ENCODE peak calls at places on chromosomes 1 and 21, in seven cellular contexts. O is GM23248, E is OCI-LY7, W is MM.1S, H is SK-N-SH, S is neural progenitor cell, D is GM23338. B is an unnamed sample.

GRCh38 chr1:23889074-23889473 is 21.0 kb upstream of the FUCA1 start:
- DNase-seq in O (no peak), E (peak), W (peak), H (no peak), S (no peak), D (no peak), B (no peak)

GRCh38 chr1:9749361-9749760 is 74.4 kb downstream of the CLSTN1 start:
- DNase-seq in O (no peak), E (no peak), W (no peak), H (no peak), S (no peak), D (no peak), B (no peak)

GRCh38 chr1:46667782-46668760 is at the start of gene ATPAF1:
- DNase-seq in O (peak), E (peak), W (peak), H (peak), S (peak), D (peak), B (peak)

GRCh38 chr1:58849556-58849955 is 65.7 kb upstream of the JUN start:
- DNase-seq in O (no peak), E (no peak), W (no peak), H (no peak), S (no peak), D (no peak), B (no peak)

GRCh38 chr1:176843352-176844297 is 320.9 kb downstream of the ASTN1 start:
- DNase-seq in O (peak), E (peak), W (peak), H (peak), S (peak), D (peak), B (peak)

GRCh38 chr21:33278736-33279135 is 12.6 kb downstream of the IL10RB start:
- DNase-seq in O (peak), E (no peak), W (no peak), H (no peak), S (no peak), D (no peak), B (no peak)

GRCh38 chr1:204511366-204511765 is 4.8 kb upstream of the MDM4 start:
- DNase-seq in O (no peak), E (no peak), W (no peak), H (no peak), S (no peak), D (no peak), B (no peak)

GRCh38 chr21:39319251-39319756 is 5.9 kb upstream of the BRWD1 start:
- DNase-seq in O (peak), E (no peak), W (no peak), H (no peak), S (no peak), D (no peak), B (no peak)

GRCh38 chr1:58881471-58881994 is 97.7 kb upstream of the JUN start:
- DNase-seq in O (peak), E (no peak), W (no peak), H (no peak), S (no peak), D (no peak), B (peak)

GRCh38 chr1:36307601-36308330 is 1.6 kb downstream of the SH3D21 start:
- DNase-seq in O (no peak), E (no peak), W (no peak), H (no peak), S (no peak), D (peak), B (no peak)

GRCh38 chr1:92980732-92981647 is 19.7 kb upstream of the DIPK1A start:
- DNase-seq in O (no peak), E (peak), W (no peak), H (no peak), S (no peak), D (no peak), B (no peak)

GRCh38 chr1:210418863-210419641 is 90.3 kb downstream of the HHAT start:
- DNase-seq in O (no peak), E (no peak), W (no peak), H (no peak), S (peak), D (no peak), B (no peak)

DNA sequence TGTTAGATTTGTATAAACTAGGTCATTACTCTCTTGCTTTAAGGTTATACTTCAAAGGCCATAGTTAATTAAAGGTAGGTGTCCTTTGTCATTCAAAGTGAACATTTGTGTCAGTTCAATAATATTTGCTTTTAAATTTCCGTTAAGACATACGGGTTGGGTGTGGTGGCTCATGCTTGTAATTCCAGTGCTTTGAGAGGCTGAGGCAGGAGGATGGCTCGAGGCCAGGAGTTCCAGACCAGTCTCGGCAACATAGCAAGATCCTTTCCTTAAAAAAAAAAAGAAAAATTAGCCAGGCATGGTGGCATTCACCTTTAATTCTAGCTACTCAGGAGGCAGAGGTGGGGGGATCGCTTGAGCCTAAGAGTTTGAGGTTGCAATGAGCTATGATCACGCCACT is 80.4 kb downstream of the KIF26B start:
- DNase-seq in O (peak), E (no peak), W (no peak), H (no peak), S (no peak), D (no peak), B (no peak)
- TF ChIP-seq EZH2phosphoT487 in O (no peak), E (no peak), W (no peak), H (no peak), S (no peak), D (no peak), B (no peak)

GRCh38 chr1:7127322-7128050 is 342.2 kb downstream of the CAMTA1 start:
- DNase-seq in O (no peak), E (no peak), W (no peak), H (no peak), S (peak), D (peak), B (no peak)
- TF ChIP-seq EZH2phosphoT487 in O (no peak), E (no peak), W (no peak), H (no peak), S (no peak), D (no peak), B (no peak)

GRCh38 chr1:53545663-53546408 is 86.6 kb downstream of the DMRTB1 start:
- DNase-seq in O (peak), E (no peak), W (no peak), H (peak), S (no peak), D (no peak), B (no peak)
- TF ChIP-seq EZH2phosphoT487 in O (no peak), E (no peak), W (no peak), H (no peak), S (no peak), D (no peak), B (no peak)

GRCh38 chr21:28799926-28800325 is 192.8 kb downstream of the LTN1 start:
- DNase-seq in O (no peak), E (no peak), W (no peak), H (no peak), S (no peak), D (no peak), B (no peak)
- TF ChIP-seq EZH2phosphoT487 in O (no peak), E (no peak), W (no peak), H (no peak), S (no peak), D (no peak), B (no peak)

GRCh38 chr1:245322673-245323072 is 167.9 kb downstream of the KIF26B start:
- DNase-seq in O (peak), E (no peak), W (no peak), H (no peak), S (no peak), D (no peak), B (peak)
- TF ChIP-seq EZH2phosphoT487 in O (no peak), E (no peak), W (no peak), H (no peak), S (no peak), D (no peak), B (no peak)